ENCODE peak calls at places on chromosomes 1 and 21, in six cellular contexts. F is H1, E is stomach, M is sigmoid colon, Z is endothelial cell of umbilical vein, N is HCT116. W is an unnamed sample. For H3K4me1, the result is how much of the 10 kb centered on the place peaks cover.

GRCh38 chr21:31716106-31716505 is 15.8 kb downstream of the SCAF4 start:
- DNase-seq in F (no peak), E (no peak), M (no peak), Z (no peak), N (no peak), W (no peak)

GRCh38 chr1:90714521-90714951 is 2.6 kb downstream of the BARHL2 start:
- DNase-seq in F (no peak), E (no peak), M (no peak), Z (no peak), N (no peak), W (no peak)

GRCh38 chr1:18874600-18874999 is 15.1 kb upstream of the TAS1R2 start:
- DNase-seq in F (no peak), E (peak), M (no peak), Z (no peak), N (no peak), W (peak)

GRCh38 chr1:190320952-190321351 is 156.7 kb downstream of the BRINP3 start:
- DNase-seq in F (no peak), E (no peak), M (no peak), Z (peak), N (peak), W (no peak)

GRCh38 chr1:234927312-234927967 is 201.2 kb downstream of the TOMM20 start:
- DNase-seq in F (no peak), E (no peak), M (no peak), Z (no peak), N (no peak), W (no peak)

GRCh38 chr1:24993871-24994270 is 63.8 kb upstream of the RUNX3 start:
- DNase-seq in F (no peak), E (no peak), M (no peak), Z (no peak), N (no peak), W (no peak)

GRCh38 chr1:43499882-43500281 is 30.8 kb upstream of the PTPRF start:
- DNase-seq in F (no peak), E (no peak), M (no peak), Z (no peak), N (no peak), W (no peak)

GRCh38 chr1:98176414-98176813 is 255.6 kb upstream of the DPYD start:
- DNase-seq in F (no peak), E (no peak), M (no peak), Z (no peak), N (no peak), W (no peak)

GRCh38 chr1:12480748-12481362 is 137.2 kb downstream of the DHRS3 start:
- DNase-seq in F (no peak), E (no peak), M (no peak), Z (peak), N (peak), W (no peak)

GRCh38 chr1:50422946-50423669 is at the start of gene DMRTA2:
- DNase-seq in F (no peak), E (no peak), M (no peak), Z (peak), N (no peak), W (no peak)

GRCh38 chr1:3463408-3463811 is 8.9 kb downstream of the ARHGEF16 start:
- DNase-seq in F (no peak), E (no peak), M (no peak), Z (no peak), N (no peak), W (no peak)

GRCh38 chr21:42672699-42673458 is 19.5 kb downstream of the PDE9A start:
- DNase-seq in F (no peak), E (no peak), M (no peak), Z (no peak), N (no peak), W (no peak)

GRCh38 chr21:42670884-42671283 is 17.5 kb downstream of the PDE9A start:
- DNase-seq in F (no peak), E (no peak), M (no peak), Z (no peak), N (no peak), W (no peak)

GRCh38 chr21:42670058-42670830 is 16.8 kb downstream of the PDE9A start:
- DNase-seq in F (no peak), E (no peak), M (no peak), Z (no peak), N (no peak), W (no peak)

GRCh38 chr21:42673633-42674328 is 20.4 kb downstream of the PDE9A start:
- DNase-seq in F (no peak), E (no peak), M (no peak), Z (no peak), N (no peak), W (no peak)

DNA sequence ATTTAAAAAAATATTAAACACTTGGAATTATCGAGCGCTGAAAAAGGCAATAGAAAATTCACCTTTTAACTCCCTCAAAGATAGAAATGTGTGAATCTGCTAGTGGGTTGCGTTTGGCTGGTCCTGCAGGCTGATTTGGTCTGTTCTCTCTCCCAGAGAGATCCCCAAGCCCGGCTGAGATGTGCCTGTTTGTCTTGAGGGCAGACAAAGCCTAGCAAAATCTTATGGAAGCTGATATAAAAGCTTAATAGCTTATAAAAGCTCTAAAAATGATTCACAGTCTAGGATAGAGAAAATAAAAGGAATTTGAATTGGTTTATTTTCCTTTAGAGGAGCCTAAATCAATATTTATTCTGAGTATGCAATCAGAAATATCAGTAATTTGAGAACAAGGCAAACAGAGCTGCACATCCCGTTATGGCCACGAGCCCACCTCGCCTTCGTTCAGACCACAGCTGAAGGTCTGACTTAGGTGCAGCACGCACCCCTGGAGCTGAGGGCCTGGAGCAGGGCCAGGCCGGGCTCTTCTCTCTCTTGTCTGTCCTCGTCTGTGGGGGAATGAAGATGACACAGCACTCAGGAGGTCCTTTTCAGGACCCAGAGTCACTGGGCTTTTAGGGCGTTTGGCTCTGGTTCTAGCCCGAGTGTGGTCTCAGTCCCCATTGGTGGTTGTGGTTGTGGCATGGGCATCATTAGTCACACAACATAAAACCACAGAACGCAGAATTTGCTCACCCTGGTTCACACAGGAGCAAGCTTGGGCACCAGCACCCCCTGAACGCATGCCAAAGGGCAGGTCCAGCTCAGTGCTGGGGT is 18.6 kb downstream of the PDE9A start:
- DNase-seq in F (no peak), E (no peak), M (no peak), Z (no peak), N (no peak), W (no peak)
- H3K4me1 ChIP-seq in F (under half), E (half or more), M (under half), Z (under half), N (under half), W (under half)

GRCh38 chr1:28509705-28510349 is 4.0 kb downstream of the RCC1 start:
- DNase-seq in F (no peak), E (no peak), M (no peak), Z (no peak), N (no peak), W (no peak)
- TF ChIP-seq POLR2AphosphoS5 in F (peak), E (no peak), M (no peak), Z (no peak), N (peak), W (no peak)

DNA sequence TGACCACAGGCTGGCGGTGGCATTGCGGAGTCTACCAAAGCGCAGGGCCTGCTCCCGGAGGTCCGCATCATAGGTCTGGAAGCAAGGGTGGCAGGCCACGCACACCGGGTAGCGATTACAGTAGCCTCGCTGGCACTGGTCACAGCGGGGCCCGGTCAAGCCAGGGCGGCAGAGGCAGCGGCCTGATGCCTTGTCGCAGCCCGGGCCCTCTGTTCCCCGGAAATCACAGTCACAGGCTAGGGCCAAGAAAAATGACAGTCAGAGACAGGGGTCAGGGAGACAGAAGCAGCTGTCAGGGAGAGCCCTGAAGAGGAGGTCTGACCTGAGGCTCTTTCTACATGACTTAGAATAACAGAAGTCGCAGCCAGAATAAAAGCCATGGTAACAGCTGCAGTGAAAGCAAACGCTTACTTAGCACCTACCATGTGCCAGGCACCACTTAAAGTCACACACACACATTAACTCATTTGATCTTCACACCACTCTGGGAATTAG is 26.4 kb downstream of the LAMB3 start:
- DNase-seq in F (no peak), E (no peak), M (no peak), Z (no peak), N (no peak), W (no peak)
- H3K27ac ChIP-seq in F (no peak), E (no peak), M (no peak), Z (no peak), N (no peak), W (no peak)

GRCh38 chr1:203640117-203640516 is 13.5 kb downstream of the ATP2B4 start:
- DNase-seq in F (no peak), E (no peak), M (peak), Z (no peak), N (no peak), W (no peak)
- H3K4me1 ChIP-seq in F (under half), E (half or more), M (under half), Z (under half), N (under half), W (under half)

DNA sequence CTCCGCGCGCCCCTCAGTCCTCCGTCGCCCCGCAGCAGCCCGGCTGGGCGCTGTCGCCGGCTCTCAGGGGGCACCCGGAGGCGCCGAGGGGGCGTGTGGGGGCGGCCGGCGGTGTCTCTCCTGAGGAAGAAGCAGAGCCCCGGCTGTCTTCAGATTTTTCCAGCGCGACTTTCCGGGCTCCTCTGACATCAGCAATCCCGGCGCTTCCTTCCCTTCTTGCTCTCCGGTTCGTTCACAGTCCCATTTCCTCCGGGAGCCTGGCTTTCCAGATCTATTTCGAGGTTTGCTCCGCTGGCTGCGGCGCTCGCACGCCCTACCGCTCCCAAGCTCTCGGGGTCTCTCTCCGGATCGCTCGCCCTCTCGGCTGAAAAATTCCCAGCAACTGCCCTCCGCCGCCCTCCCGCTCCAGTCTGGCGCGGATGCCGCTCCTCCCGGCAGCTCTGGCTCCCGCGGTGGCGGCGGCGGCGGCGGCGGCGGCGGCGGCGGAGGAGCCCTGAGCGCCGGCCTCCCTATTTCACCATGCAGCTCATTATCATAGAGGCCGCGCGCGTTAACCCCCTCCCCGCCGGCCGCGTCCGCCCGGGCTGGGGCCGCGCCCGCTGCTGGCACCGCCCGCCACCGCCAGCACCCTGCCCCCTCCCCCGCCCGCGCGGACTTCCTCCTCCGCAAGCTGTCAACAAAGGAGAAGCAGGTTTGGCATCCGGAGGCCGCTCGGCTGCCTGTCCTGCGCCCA is at the start of gene PLXNA2:
- DNase-seq in F (no peak), E (peak), M (peak), Z (peak), N (peak), W (peak)
- TF ChIP-seq POLR2AphosphoS5 in F (no peak), E (peak), M (peak), Z (peak), N (no peak), W (no peak)

GRCh38 chr1:1434131-1434811 is 1.2 kb upstream of the VWA1 start:
- DNase-seq in F (no peak), E (peak), M (peak), Z (no peak), N (no peak), W (peak)

GRCh38 chr1:1436634-1437032 is 1.1 kb downstream of the VWA1 start:
- DNase-seq in F (no peak), E (no peak), M (no peak), Z (no peak), N (no peak), W (no peak)

GRCh38 chr1:1435911-1436633 is 582 bp downstream of the VWA1 start:
- DNase-seq in F (no peak), E (no peak), M (no peak), Z (no peak), N (no peak), W (no peak)

GRCh38 chr1:1434812-1435093 is 737 bp upstream of the VWA1 start:
- DNase-seq in F (no peak), E (no peak), M (no peak), Z (no peak), N (no peak), W (no peak)

GRCh38 chr1:1435094-1435903 is at the start of gene VWA1:
- DNase-seq in F (no peak), E (peak), M (peak), Z (peak), N (no peak), W (peak)
- H3K27ac ChIP-seq in F (peak), E (peak), M (peak), Z (no peak), N (peak), W (peak)

GRCh38 chr1:40059292-40059959 is 18.9 kb downstream of the CAP1 start:
- DNase-seq in F (peak), E (no peak), M (no peak), Z (peak), N (no peak), W (no peak)

GRCh38 chr1:40058453-40059291 is 18.1 kb downstream of the CAP1 start:
- DNase-seq in F (no peak), E (no peak), M (no peak), Z (peak), N (no peak), W (no peak)

GRCh38 chr1:40058097-40058452 is 17.5 kb downstream of the CAP1 start:
- DNase-seq in F (no peak), E (no peak), M (no peak), Z (no peak), N (no peak), W (no peak)

GRCh38 chr1:40057310-40058030 is 16.9 kb downstream of the CAP1 start:
- DNase-seq in F (no peak), E (no peak), M (no peak), Z (peak), N (no peak), W (no peak)

DNA sequence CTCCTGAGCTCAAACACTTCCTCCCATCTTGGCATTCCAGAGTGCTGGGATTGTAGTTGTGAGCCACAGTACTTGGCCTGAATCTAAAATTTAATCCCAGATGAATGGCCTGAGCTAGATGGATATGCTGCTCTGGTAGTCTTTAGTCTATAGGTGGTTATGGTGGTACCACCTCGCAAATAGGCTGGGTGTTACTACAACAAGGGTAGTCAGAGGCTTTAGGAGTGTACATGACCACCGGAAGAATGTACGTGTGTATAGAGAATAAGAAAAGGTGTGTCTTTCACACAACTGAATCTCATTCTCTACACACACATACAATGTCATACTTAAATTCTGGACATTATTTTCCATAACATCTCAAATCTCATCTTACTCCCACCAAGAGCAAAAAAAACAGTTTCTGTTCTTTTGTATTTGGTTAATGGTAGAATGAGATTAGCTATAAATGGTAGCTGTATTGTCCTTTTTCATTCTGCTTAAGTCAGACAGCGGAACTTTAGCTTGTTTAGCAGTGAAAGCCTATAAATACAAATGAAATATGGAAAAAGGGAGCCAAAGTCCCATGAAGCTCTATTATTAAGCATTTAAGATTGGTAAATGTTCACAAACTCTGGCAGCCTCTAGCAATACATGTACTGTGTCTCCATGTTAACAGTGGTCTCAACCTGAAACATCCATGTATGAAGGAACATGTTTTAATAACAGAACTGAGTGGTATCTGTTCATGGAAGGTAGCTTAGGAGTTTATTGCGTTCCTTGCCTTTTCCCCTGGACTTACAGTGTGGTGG is 16.2 kb downstream of the CAP1 start:
- DNase-seq in F (no peak), E (no peak), M (no peak), Z (no peak), N (no peak), W (no peak)
- H3K4me1 ChIP-seq in F (under half), E (half or more), M (under half), Z (under half), N (under half), W (under half)

DNA sequence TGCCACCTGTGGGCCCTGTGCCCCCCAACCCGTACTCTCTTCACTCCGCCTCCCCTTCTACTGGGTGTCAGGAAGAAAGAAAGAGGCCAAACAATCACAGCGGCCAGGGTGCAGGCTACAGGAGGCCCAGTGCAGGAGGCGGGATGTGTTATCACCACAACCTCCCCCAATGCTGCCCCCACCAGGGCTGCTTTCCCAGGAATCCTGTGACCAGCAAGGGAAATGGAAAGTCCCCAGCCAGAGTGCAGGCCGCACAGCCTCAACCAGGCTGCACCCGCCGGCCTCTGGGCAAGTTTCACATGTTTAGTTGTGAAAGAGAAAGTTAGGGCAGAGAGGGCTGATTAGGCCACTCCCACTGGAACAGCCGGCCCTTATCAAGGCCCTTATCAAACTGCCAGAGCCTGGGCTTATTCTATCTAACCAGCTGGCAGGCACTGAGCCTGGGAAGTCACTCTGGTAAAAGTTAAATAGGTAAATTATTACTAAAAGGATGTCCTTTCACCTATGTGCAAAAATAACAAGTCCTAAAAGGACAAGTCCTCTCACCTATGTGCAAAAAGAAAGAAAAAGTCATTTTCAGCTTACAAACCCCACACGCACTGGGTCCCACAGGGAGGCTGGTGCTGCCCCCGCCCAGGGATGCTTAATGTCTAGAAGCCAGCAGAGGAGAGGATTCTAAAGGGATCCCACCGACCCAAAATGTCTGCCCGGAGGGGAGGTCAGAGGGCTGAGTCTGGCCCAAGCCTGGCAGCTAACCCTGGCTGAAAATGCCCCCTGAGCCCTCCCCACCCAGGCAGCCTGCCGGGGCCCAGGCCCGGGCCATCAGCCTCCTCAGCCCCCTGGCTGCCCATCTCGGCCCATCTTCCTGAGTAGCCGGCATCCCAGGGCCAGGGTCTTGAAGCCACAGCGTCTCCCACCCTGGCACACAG is 33.7 kb downstream of the ACOT7 start:
- DNase-seq in F (no peak), E (peak), M (peak), Z (peak), N (no peak), W (peak)
- TF ChIP-seq POLR2AphosphoS5 in F (no peak), E (no peak), M (peak), Z (no peak), N (no peak), W (no peak)

GRCh38 chr21:40158356-40158755 is 291.1 kb downstream of the PCP4 start:
- DNase-seq in F (no peak), E (no peak), M (no peak), Z (no peak), N (no peak), W (no peak)

GRCh38 chr21:40153351-40153750 is 286.1 kb downstream of the PCP4 start:
- DNase-seq in F (no peak), E (no peak), M (no peak), Z (no peak), N (no peak), W (no peak)

GRCh38 chr21:40151611-40152010 is 284.4 kb downstream of the PCP4 start:
- DNase-seq in F (no peak), E (no peak), M (no peak), Z (no peak), N (no peak), W (no peak)

GRCh38 chr21:40160911-40161310 is 293.7 kb downstream of the PCP4 start:
- DNase-seq in F (no peak), E (no peak), M (no peak), Z (no peak), N (no peak), W (no peak)

DNA sequence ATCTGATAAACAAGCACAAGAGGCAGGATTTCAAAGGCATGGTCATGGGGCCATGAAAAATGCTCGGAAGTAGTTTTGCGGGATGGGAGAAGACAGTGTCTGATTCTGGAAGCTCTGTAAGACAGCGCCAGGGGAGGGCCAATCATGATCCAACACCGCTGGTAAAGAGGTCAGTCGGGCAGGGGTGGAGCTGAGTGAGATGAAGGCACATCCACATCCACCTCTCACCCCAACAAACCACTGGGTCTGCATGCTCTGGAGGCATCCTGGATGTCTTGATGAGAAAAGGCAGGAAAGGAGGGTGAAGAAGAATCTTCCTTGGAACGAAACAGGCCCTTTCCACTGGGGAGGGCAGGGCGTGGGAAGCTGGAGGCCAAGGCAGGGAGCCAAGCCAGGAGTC is 288.3 kb downstream of the PCP4 start:
- DNase-seq in F (no peak), E (no peak), M (no peak), Z (no peak), N (no peak), W (no peak)
- H3K27ac ChIP-seq in F (no peak), E (no peak), M (no peak), Z (no peak), N (no peak), W (no peak)